ENCODE peak calls at places on chromosome 7, in seven cellular contexts. One of them, this sample, is unnamed.

GRCh38 chr7:94632338-94633024 is 23.5 kb downstream of the SGCE start:
- DNase-seq in RWPE1: peak
- DNase-seq in foreskin keratinocyte: peak
- DNase-seq in CD8-positive, alpha-beta memory T cell: no peak
- DNase-seq in effector memory CD4-positive, alpha-beta T cell: no peak
- DNase-seq in psoas muscle: no peak
- DNase-seq in fibroblast of lung: peak
- DNase-seq in this sample: no peak

GRCh38 chr7:28298870-28299484 is 113.3 kb upstream of the CREB5 start:
- DNase-seq in psoas muscle: no peak
- DNase-seq in fibroblast of lung: peak
- DNase-seq in foreskin keratinocyte: peak
- DNase-seq in effector memory CD4-positive, alpha-beta T cell: no peak
- DNase-seq in CD8-positive, alpha-beta memory T cell: no peak
- DNase-seq in RWPE1: peak
- DNase-seq in this sample: no peak

GRCh38 chr7:33986951-33987948 is 81.9 kb downstream of the BMPER start:
- DNase-seq in CD8-positive, alpha-beta memory T cell: no peak
- DNase-seq in effector memory CD4-positive, alpha-beta T cell: no peak
- DNase-seq in foreskin keratinocyte: peak
- DNase-seq in fibroblast of lung: peak
- DNase-seq in psoas muscle: no peak
- DNase-seq in RWPE1: peak
- DNase-seq in this sample: no peak

GRCh38 chr7:128729489-128729888 is 9.7 kb upstream of the CALU start:
- DNase-seq in CD8-positive, alpha-beta memory T cell: no peak
- DNase-seq in effector memory CD4-positive, alpha-beta T cell: no peak
- DNase-seq in psoas muscle: no peak
- DNase-seq in foreskin keratinocyte: no peak
- DNase-seq in RWPE1: no peak
- DNase-seq in fibroblast of lung: no peak
- DNase-seq in this sample: no peak

GRCh38 chr7:25496394-25497103 is 268.3 kb upstream of the NPVF start:
- DNase-seq in CD8-positive, alpha-beta memory T cell: no peak
- DNase-seq in effector memory CD4-positive, alpha-beta T cell: no peak
- DNase-seq in psoas muscle: no peak
- DNase-seq in fibroblast of lung: no peak
- DNase-seq in RWPE1: no peak
- DNase-seq in foreskin keratinocyte: no peak
- DNase-seq in this sample: no peak

GRCh38 chr7:128352138-128352537 is 8.4 kb upstream of the RBM28 start:
- DNase-seq in fibroblast of lung: peak
- DNase-seq in CD8-positive, alpha-beta memory T cell: no peak
- DNase-seq in RWPE1: no peak
- DNase-seq in psoas muscle: peak
- DNase-seq in foreskin keratinocyte: no peak
- DNase-seq in effector memory CD4-positive, alpha-beta T cell: no peak
- DNase-seq in this sample: no peak

GRCh38 chr7:74272305-74273038 is 16.7 kb upstream of the CLIP2 start:
- DNase-seq in effector memory CD4-positive, alpha-beta T cell: no peak
- DNase-seq in CD8-positive, alpha-beta memory T cell: no peak
- DNase-seq in RWPE1: peak
- DNase-seq in fibroblast of lung: peak
- DNase-seq in foreskin keratinocyte: peak
- DNase-seq in psoas muscle: peak
- DNase-seq in this sample: peak

GRCh38 chr7:86949779-86950260 is 109.6 kb downstream of the ELAPOR2 start:
- DNase-seq in psoas muscle: no peak
- DNase-seq in fibroblast of lung: no peak
- DNase-seq in CD8-positive, alpha-beta memory T cell: no peak
- DNase-seq in effector memory CD4-positive, alpha-beta T cell: no peak
- DNase-seq in foreskin keratinocyte: no peak
- DNase-seq in RWPE1: no peak
- DNase-seq in this sample: no peak

GRCh38 chr7:150835702-150836280 is 16.5 kb upstream of the AOC1 start:
- DNase-seq in psoas muscle: no peak
- DNase-seq in RWPE1: no peak
- DNase-seq in foreskin keratinocyte: no peak
- DNase-seq in effector memory CD4-positive, alpha-beta T cell: no peak
- DNase-seq in fibroblast of lung: no peak
- DNase-seq in CD8-positive, alpha-beta memory T cell: no peak
- DNase-seq in this sample: no peak

GRCh38 chr7:4837814-4838625 is 23.8 kb downstream of the PAPOLB start:
- DNase-seq in effector memory CD4-positive, alpha-beta T cell: no peak
- DNase-seq in CD8-positive, alpha-beta memory T cell: no peak
- DNase-seq in psoas muscle: no peak
- DNase-seq in foreskin keratinocyte: no peak
- DNase-seq in RWPE1: no peak
- DNase-seq in fibroblast of lung: no peak
- DNase-seq in this sample: no peak

GRCh38 chr7:126635545-126635944 is 617.2 kb downstream of the GRM8 start:
- DNase-seq in psoas muscle: no peak
- DNase-seq in fibroblast of lung: no peak
- DNase-seq in CD8-positive, alpha-beta memory T cell: no peak
- DNase-seq in effector memory CD4-positive, alpha-beta T cell: no peak
- DNase-seq in RWPE1: no peak
- DNase-seq in foreskin keratinocyte: no peak
- DNase-seq in this sample: no peak

GRCh38 chr7:88229302-88229870 is 9.5 kb upstream of the SRI start:
- DNase-seq in foreskin keratinocyte: no peak
- DNase-seq in effector memory CD4-positive, alpha-beta T cell: no peak
- DNase-seq in RWPE1: no peak
- DNase-seq in psoas muscle: no peak
- DNase-seq in fibroblast of lung: no peak
- DNase-seq in CD8-positive, alpha-beta memory T cell: no peak
- DNase-seq in this sample: no peak

GRCh38 chr7:107933386-107934013 is 42.5 kb downstream of the DLD start:
- DNase-seq in psoas muscle: no peak
- DNase-seq in effector memory CD4-positive, alpha-beta T cell: no peak
- DNase-seq in fibroblast of lung: no peak
- DNase-seq in CD8-positive, alpha-beta memory T cell: no peak
- DNase-seq in RWPE1: no peak
- DNase-seq in foreskin keratinocyte: no peak
- DNase-seq in this sample: no peak

GRCh38 chr7:149067869-149068268 is 22.6 kb downstream of the ZNF786 start:
- DNase-seq in psoas muscle: no peak
- DNase-seq in foreskin keratinocyte: no peak
- DNase-seq in fibroblast of lung: no peak
- DNase-seq in RWPE1: no peak
- DNase-seq in CD8-positive, alpha-beta memory T cell: no peak
- DNase-seq in effector memory CD4-positive, alpha-beta T cell: no peak
- DNase-seq in this sample: no peak

GRCh38 chr7:106425017-106425719 is 140.4 kb upstream of the NAMPT start:
- DNase-seq in effector memory CD4-positive, alpha-beta T cell: no peak
- DNase-seq in CD8-positive, alpha-beta memory T cell: no peak
- DNase-seq in RWPE1: peak
- DNase-seq in foreskin keratinocyte: peak
- DNase-seq in fibroblast of lung: peak
- DNase-seq in psoas muscle: peak
- DNase-seq in this sample: peak

DNA sequence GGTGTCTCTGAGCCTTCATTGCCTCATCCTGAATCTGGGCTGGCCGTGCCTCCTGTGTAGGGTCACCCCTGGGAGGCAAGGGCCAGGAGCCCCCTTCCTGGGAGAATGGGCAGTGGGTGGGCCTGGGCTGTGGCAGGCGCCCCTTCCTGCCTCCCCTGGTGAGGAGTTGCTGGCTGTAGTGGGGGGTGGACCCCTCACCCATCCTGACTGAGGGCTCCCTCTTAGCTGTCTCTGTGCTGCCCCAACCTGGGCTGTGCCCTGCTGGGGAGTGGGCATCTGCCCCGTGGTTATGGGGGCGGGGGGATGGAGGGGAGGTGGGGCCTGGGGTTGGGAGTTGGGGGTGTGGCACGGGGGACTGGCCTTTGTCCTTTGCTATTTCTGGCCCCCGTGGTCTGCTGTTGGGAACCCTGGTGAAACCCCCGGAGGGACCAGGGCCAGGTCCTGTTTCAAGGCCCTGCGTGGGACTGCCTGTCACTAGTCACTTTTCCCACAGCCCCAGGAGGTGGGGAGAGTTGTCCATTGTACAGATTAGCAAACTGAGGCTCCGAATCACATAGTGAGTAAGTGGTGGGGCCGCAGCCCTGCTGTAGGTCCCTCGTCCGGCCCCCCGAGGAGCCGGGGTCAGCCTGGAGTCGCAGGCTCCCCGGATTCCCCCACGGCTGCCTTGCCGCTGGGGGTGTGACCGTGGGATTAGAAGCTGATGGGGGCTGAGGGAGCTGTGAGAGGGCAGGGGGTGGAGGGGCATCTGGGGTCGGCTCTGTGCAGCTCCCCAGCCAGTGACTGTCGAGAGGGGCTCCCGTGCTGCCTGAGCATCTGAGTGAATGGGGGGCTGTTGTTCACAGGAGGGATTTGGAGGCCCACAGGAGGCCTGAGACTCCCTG is 2.7 kb downstream of the TTYH3 start:
- DNase-seq in CD8-positive, alpha-beta memory T cell: no peak
- DNase-seq in RWPE1: no peak
- DNase-seq in foreskin keratinocyte: no peak
- DNase-seq in fibroblast of lung: no peak
- DNase-seq in effector memory CD4-positive, alpha-beta T cell: no peak
- DNase-seq in psoas muscle: no peak
- DNase-seq in this sample: no peak
- H3K27ac ChIP-seq in CD8-positive, alpha-beta memory T cell: no peak
- H3K27ac ChIP-seq in RWPE1: peak
- H3K27ac ChIP-seq in foreskin keratinocyte: no peak
- H3K27ac ChIP-seq in fibroblast of lung: peak
- H3K27ac ChIP-seq in effector memory CD4-positive, alpha-beta T cell: no peak
- H3K27ac ChIP-seq in psoas muscle: no peak
- H3K27ac ChIP-seq in this sample: peak

DNA sequence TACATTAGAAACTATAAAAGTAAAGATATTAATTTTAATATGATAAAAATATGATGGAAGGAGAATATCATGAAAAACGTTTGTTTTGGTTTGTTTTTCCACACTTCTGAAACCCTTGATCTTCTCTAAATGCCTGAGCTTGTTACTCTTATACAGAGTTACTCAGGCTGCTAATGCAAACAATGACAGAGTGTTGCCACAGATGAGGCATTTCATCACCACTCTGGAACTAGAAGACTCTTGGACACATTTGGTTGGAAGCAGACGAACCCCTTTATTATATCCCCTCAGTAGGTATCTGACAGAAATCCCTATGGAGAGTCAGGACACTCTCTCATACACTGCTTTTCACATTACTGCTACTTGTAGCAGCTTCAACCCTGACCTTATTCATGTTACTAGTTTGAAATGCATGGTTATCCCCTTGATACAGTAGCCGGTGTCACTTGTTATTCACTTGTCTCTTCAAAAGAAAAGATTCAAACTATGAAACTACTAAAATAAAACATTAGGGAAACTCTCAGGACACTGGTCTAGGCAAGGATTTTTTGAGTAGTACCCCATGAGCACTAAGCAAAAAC is 66.9 kb downstream of the SEMA3C start:
- DNase-seq in RWPE1: peak
- DNase-seq in effector memory CD4-positive, alpha-beta T cell: no peak
- DNase-seq in foreskin keratinocyte: no peak
- DNase-seq in CD8-positive, alpha-beta memory T cell: no peak
- DNase-seq in psoas muscle: no peak
- DNase-seq in fibroblast of lung: peak
- DNase-seq in this sample: no peak
- H3K27ac ChIP-seq in RWPE1: no peak
- H3K27ac ChIP-seq in effector memory CD4-positive, alpha-beta T cell: no peak
- H3K27ac ChIP-seq in foreskin keratinocyte: no peak
- H3K27ac ChIP-seq in CD8-positive, alpha-beta memory T cell: no peak
- H3K27ac ChIP-seq in psoas muscle: peak
- H3K27ac ChIP-seq in fibroblast of lung: no peak
- H3K27ac ChIP-seq in this sample: no peak

DNA sequence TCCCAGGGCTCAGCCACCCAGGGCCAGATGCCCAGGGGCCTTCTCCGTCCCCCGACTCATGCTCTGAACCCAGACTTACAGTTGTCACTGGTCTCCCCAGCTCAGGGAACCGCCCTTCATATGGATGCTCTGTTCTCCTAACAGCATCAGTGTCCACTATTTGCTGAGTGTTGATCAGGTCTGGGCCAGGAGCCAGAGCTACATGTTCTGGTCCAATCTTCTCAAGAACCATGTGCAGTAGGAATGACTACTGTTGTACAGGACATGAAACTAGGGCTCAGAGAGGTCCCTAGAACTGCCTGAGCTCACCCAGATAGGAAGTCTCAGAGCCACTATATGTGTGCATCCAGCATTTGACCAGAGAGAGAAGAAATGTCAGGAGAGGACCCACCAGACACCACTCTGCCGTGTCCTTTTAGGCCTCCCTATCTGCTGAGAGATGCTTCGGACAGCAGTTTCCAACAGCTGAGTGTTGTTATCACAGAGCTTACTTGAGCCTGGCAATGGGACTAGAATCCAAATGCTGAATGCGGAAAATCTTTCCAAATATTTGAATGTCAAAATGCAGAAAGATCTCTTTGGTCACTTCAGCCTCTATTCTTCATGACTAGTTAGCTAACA is 246.2 kb downstream of the TNS3 start:
- DNase-seq in foreskin keratinocyte: no peak
- DNase-seq in psoas muscle: no peak
- DNase-seq in effector memory CD4-positive, alpha-beta T cell: no peak
- DNase-seq in fibroblast of lung: no peak
- DNase-seq in CD8-positive, alpha-beta memory T cell: no peak
- DNase-seq in RWPE1: no peak
- DNase-seq in this sample: no peak
- H3K27ac ChIP-seq in foreskin keratinocyte: no peak
- H3K27ac ChIP-seq in psoas muscle: peak
- H3K27ac ChIP-seq in effector memory CD4-positive, alpha-beta T cell: no peak
- H3K27ac ChIP-seq in fibroblast of lung: no peak
- H3K27ac ChIP-seq in CD8-positive, alpha-beta memory T cell: no peak
- H3K27ac ChIP-seq in RWPE1: peak
- H3K27ac ChIP-seq in this sample: no peak

GRCh38 chr7:116653204-116653603 is 18.8 kb upstream of the MET start:
- DNase-seq in CD8-positive, alpha-beta memory T cell: no peak
- DNase-seq in RWPE1: peak
- DNase-seq in psoas muscle: no peak
- DNase-seq in fibroblast of lung: peak
- DNase-seq in effector memory CD4-positive, alpha-beta T cell: no peak
- DNase-seq in foreskin keratinocyte: peak
- DNase-seq in this sample: no peak

GRCh38 chr7:116652793-116653192 is 19.2 kb upstream of the MET start:
- DNase-seq in foreskin keratinocyte: peak
- DNase-seq in RWPE1: peak
- DNase-seq in CD8-positive, alpha-beta memory T cell: no peak
- DNase-seq in psoas muscle: no peak
- DNase-seq in fibroblast of lung: peak
- DNase-seq in effector memory CD4-positive, alpha-beta T cell: no peak
- DNase-seq in this sample: no peak

GRCh38 chr7:116650436-116650835 is 21.6 kb upstream of the MET start:
- DNase-seq in CD8-positive, alpha-beta memory T cell: no peak
- DNase-seq in psoas muscle: no peak
- DNase-seq in RWPE1: no peak
- DNase-seq in fibroblast of lung: no peak
- DNase-seq in foreskin keratinocyte: no peak
- DNase-seq in effector memory CD4-positive, alpha-beta T cell: no peak
- DNase-seq in this sample: no peak

GRCh38 chr7:116647861-116648260 is 24.1 kb upstream of the MET start:
- DNase-seq in fibroblast of lung: no peak
- DNase-seq in CD8-positive, alpha-beta memory T cell: no peak
- DNase-seq in effector memory CD4-positive, alpha-beta T cell: no peak
- DNase-seq in foreskin keratinocyte: no peak
- DNase-seq in psoas muscle: no peak
- DNase-seq in RWPE1: no peak
- DNase-seq in this sample: no peak

GRCh38 chr7:116653646-116654045 is 18.4 kb upstream of the MET start:
- DNase-seq in effector memory CD4-positive, alpha-beta T cell: no peak
- DNase-seq in RWPE1: peak
- DNase-seq in foreskin keratinocyte: peak
- DNase-seq in CD8-positive, alpha-beta memory T cell: no peak
- DNase-seq in fibroblast of lung: no peak
- DNase-seq in psoas muscle: no peak
- DNase-seq in this sample: no peak
- H3K27ac ChIP-seq in effector memory CD4-positive, alpha-beta T cell: no peak
- H3K27ac ChIP-seq in RWPE1: no peak
- H3K27ac ChIP-seq in foreskin keratinocyte: peak
- H3K27ac ChIP-seq in CD8-positive, alpha-beta memory T cell: no peak
- H3K27ac ChIP-seq in fibroblast of lung: no peak
- H3K27ac ChIP-seq in psoas muscle: peak
- H3K27ac ChIP-seq in this sample: no peak